ENCODE peak calls at places on chromosomes 3 and 15, in four cellular contexts. I is cardiac fibroblast, H is choroid plexus epithelial cell, U is fibroblast of mammary gland. L is an unnamed sample.

GRCh38 chr3:159583662-159584061 is 405.0 kb upstream of the IL12A start:
- DNase-seq in H (peak), U (peak), I (no peak), L (peak)

GRCh38 chr3:139312959-139313358 is 30.9 kb upstream of the MRPS22 start:
- DNase-seq in H (peak), U (peak), I (no peak), L (peak)

GRCh38 chr3:14278799-14279705 is 100.4 kb downstream of the LSM3 start:
- DNase-seq in U (no peak), H (no peak), I (peak), L (no peak)

GRCh38 chr3:136979204-136979603 is 21.4 kb downstream of the IL20RB start:
- DNase-seq in I (no peak), H (no peak), U (no peak), L (no peak)

GRCh38 chr3:106169351-106169750 is 300.5 kb upstream of the CBLB start:
- DNase-seq in I (no peak), U (no peak), H (no peak), L (no peak)

GRCh38 chr15:79129235-79129634 is 38.7 kb upstream of the RASGRF1 start:
- DNase-seq in H (no peak), I (no peak), U (no peak), L (no peak)

GRCh38 chr15:62797171-62797570 is 245.4 kb upstream of the TPM1 start:
- DNase-seq in H (no peak), I (no peak), U (no peak), L (no peak)

GRCh38 chr3:14403636-14404395 is 1.4 kb downstream of the SLC6A6 start:
- DNase-seq in U (no peak), I (peak), H (no peak), L (no peak)

GRCh38 chr3:111947179-111947727 is 31.6 kb upstream of the ABHD10 start:
- DNase-seq in U (peak), H (peak), I (peak), L (peak)

GRCh38 chr15:53830707-53831386 is 71.4 kb upstream of the WDR72 start:
- DNase-seq in I (no peak), U (no peak), H (no peak), L (no peak)

GRCh38 chr3:42101048-42101447 is 9.9 kb downstream of the TRAK1 start:
- DNase-seq in I (peak), H (peak), U (peak), L (peak)

GRCh38 chr3:26763723-26764122 is 141.2 kb downstream of the LRRC3B start:
- DNase-seq in H (no peak), U (no peak), I (no peak), L (no peak)

GRCh38 chr3:62169871-62170660 is 203.3 kb downstream of the FEZF2 start:
- DNase-seq in U (peak), H (peak), I (peak), L (peak)

GRCh38 chr3:123884258-123884831 is at the start of gene MYLK:
- DNase-seq in I (peak), H (peak), U (peak), L (peak)

GRCh38 chr3:33218072-33218445 is 551 bp downstream of the SUSD5 start:
- DNase-seq in I (peak), H (no peak), U (no peak), L (no peak)

GRCh38 chr3:65625310-65625709 is 413.4 kb downstream of the MAGI1 start:
- DNase-seq in H (peak), I (no peak), U (no peak), L (no peak)

GRCh38 chr15:94234300-94234699 is 2.9 kb downstream of the MCTP2 start:
- DNase-seq in U (no peak), H (peak), I (peak), L (no peak)

GRCh38 chr3:196120291-196120951 is 38.5 kb upstream of the TFRC start:
- DNase-seq in I (peak), U (no peak), H (peak), L (no peak)

GRCh38 chr3:126959921-126960603 is 22.9 kb upstream of the PLXNA1 start:
- DNase-seq in H (peak), I (peak), U (peak), L (peak)

GRCh38 chr15:38150794-38151193 is 101.8 kb upstream of the SPRED1 start:
- DNase-seq in I (no peak), H (no peak), U (no peak), L (no peak)

GRCh38 chr3:5523125-5523524 is 335.6 kb downstream of the EDEM1 start:
- DNase-seq in H (no peak), U (no peak), I (no peak), L (no peak)

GRCh38 chr3:69865920-69866679 is 126.8 kb downstream of the MITF start:
- DNase-seq in I (no peak), U (no peak), H (peak), L (no peak)

GRCh38 chr3:196181127-196181546 is 30.1 kb downstream of the ZDHHC19 start:
- DNase-seq in I (no peak), U (no peak), H (no peak), L (no peak)

GRCh38 chr3:196321162-196321561 is 3.1 kb upstream of the DYNLT2B start:
- DNase-seq in U (no peak), I (no peak), H (no peak), L (no peak)

GRCh38 chr15:59380902-59381610 is 8.4 kb upstream of the MYO1E start:
- DNase-seq in U (no peak), I (no peak), H (no peak), L (peak)

GRCh38 chr3:94028093-94028837 is at the start of gene STX19:
- DNase-seq in H (no peak), I (no peak), U (no peak), L (no peak)

GRCh38 chr3:123168605-123169004 is 33.1 kb upstream of the SEC22A start:
- DNase-seq in U (no peak), I (no peak), H (no peak), L (no peak)

GRCh38 chr15:101179341-101180153 is 72.3 kb downstream of the CHSY1 start:
- DNase-seq in U (peak), H (peak), I (peak), L (peak)

GRCh38 chr3:127050733-127051132 is 67.8 kb downstream of the PLXNA1 start:
- DNase-seq in U (no peak), I (no peak), H (no peak), L (no peak)

GRCh38 chr3:120741320-120741719 is 996 bp downstream of the RABL3 start:
- DNase-seq in U (no peak), I (no peak), H (no peak), L (no peak)

GRCh38 chr15:56371495-56372147 is 6.4 kb downstream of the TEX9 start:
- DNase-seq in U (no peak), I (no peak), H (no peak), L (no peak)

GRCh38 chr3:133527306-133527705 is 46.2 kb upstream of the CDV3 start:
- DNase-seq in I (no peak), U (peak), H (peak), L (peak)

GRCh38 chr3:127371338-127371737 is 83.5 kb upstream of the PRR20G start:
- DNase-seq in H (no peak), I (no peak), U (no peak), L (no peak)

GRCh38 chr3:187736418-187736871 is 8.8 kb downstream of the BCL6 start:
- DNase-seq in I (peak), H (peak), U (peak), L (peak)

GRCh38 chr3:148600902-148601765 is 96.6 kb upstream of the AGTR1 start:
- DNase-seq in H (no peak), I (no peak), U (no peak), L (no peak)

DNA sequence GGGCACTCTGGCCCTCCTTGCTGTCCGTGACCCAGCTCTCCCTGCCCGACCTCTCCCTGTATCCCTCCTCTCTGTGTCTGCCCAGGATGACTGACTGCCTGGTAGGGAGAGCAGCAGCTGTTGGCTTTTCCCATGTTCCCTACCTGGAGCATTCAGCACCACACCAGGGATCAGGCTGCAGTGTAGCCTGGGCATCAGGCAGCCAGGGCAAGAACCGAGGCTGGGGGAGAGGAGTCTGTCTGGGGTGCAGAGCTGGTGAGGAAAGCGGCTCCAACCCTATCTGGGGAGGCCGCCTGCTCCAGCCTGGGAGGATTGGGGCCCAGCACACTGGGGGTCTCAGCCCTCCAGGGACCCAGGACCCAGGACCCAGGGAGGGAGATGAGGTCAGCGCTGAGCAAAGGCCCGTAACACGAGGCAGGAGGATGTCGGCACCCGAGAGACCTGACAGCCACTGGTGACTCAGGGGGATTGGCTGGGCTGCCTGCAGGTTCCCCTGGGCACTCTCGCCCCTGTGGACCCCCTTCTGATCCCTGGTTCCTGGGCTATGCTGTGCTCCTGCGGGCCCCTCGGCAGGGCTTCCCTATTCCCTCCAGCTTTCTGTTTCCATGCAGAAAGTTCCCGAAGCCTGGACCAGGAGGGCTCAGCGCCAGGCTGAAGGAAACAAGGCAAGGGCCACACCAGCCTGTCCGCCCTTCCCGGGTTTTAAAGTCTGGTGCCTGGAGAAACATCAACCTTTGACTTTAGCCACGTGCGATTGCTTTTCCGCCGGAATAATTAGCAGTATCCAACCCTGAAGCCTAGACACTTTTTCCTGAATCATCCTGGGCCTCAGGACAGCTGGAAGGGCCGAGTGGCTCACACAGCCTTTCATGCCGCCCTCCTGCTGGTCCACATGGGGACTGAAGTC is 128.2 kb upstream of the MEF2A start:
- DNase-seq in H (no peak), I (no peak), U (no peak), L (no peak)
- H3K4me3 ChIP-seq in H (no peak), I (no peak), U (no peak), L (no peak)

GRCh38 chr15:85591622-85592021 is 203.1 kb downstream of the KLHL25 start:
- DNase-seq in H (no peak), U (no peak), I (no peak), L (no peak)

GRCh38 chr15:85593809-85594441 is 200.8 kb downstream of the KLHL25 start:
- DNase-seq in U (no peak), I (no peak), H (no peak), L (no peak)

GRCh38 chr15:85588657-85589056 is 206.1 kb downstream of the KLHL25 start:
- DNase-seq in I (peak), H (peak), U (peak), L (peak)

GRCh38 chr15:85589873-85590272 is 204.9 kb downstream of the KLHL25 start:
- DNase-seq in H (peak), I (peak), U (peak), L (peak)

GRCh38 chr15:85592148-85592547 is 202.6 kb downstream of the KLHL25 start:
- DNase-seq in H (peak), I (peak), U (peak), L (peak)
- TF ChIP-seq CTCF in H (peak), I (peak), U (peak), L (peak)

GRCh38 chr3:129629011-129629410 is 22.5 kb upstream of the PLXND1 start:
- DNase-seq in U (no peak), H (no peak), I (no peak), L (no peak)

GRCh38 chr3:129626744-129627349 is 20.4 kb upstream of the PLXND1 start:
- DNase-seq in H (peak), I (peak), U (peak), L (peak)

GRCh38 chr3:129625071-129625874 is 18.8 kb upstream of the PLXND1 start:
- DNase-seq in U (no peak), H (no peak), I (no peak), L (no peak)

GRCh38 chr3:129627350-129628168 is 21.1 kb upstream of the PLXND1 start:
- DNase-seq in U (peak), H (peak), I (peak), L (peak)

DNA sequence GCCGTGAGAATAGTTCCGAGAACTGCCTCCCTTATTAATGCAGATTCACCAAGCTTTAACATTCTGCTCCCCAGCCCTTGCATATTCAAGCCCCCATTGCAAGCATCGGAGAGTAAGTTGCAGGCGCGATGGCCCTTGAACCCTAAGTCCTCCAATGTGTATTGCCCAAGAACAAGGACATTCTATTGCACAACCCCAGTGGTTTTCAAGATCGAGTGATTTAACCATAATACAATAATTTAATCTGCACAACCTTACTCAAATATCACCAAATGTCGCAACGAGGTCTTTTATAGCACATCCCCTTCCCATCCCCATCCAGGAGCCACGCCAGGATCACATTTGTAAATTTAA is 21.7 kb upstream of the PLXND1 start:
- DNase-seq in I (no peak), H (no peak), U (peak), L (peak)
- H3K4me3 ChIP-seq in I (no peak), H (peak), U (peak), L (peak)

GRCh38 chr3:16033889-16034687 is 140.4 kb upstream of the GALNT15 start:
- DNase-seq in H (peak), U (peak), I (no peak), L (peak)

GRCh38 chr3:16028604-16029003 is 145.9 kb upstream of the GALNT15 start:
- DNase-seq in H (peak), I (no peak), U (peak), L (peak)

GRCh38 chr3:16026753-16027152 is 147.7 kb upstream of the GALNT15 start:
- DNase-seq in H (peak), U (peak), I (peak), L (no peak)

GRCh38 chr3:16030342-16030741 is 144.1 kb upstream of the GALNT15 start:
- DNase-seq in H (no peak), I (no peak), U (no peak), L (no peak)

DNA sequence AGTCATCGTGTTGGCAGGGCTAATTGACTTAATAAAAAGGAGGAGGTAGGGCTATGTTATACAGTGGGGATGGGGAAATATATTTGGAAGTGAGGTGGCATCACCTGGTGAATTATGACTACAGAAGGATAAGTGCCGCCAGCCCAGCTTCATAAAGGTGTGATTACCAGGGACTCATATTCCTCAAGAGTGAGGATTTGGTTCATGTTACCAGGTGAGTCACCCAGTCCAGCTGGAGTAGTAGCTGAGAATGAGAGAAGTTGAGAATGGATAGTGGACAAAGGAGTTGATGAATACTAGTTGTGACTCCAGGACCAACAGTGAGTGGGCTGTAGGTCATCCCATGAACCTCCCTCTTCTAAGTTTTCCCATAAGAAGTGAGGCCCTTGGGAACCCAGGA is 143.0 kb upstream of the GALNT15 start:
- DNase-seq in H (no peak), I (no peak), U (no peak), L (no peak)
- TF ChIP-seq CTCF in H (no peak), I (no peak), U (no peak), L (no peak)

GRCh38 chr15:70083423-70083822 is 14.3 kb downstream of the TLE3 start:
- DNase-seq in U (no peak), H (no peak), I (no peak), L (no peak)

GRCh38 chr15:70078578-70079417 is 18.9 kb downstream of the TLE3 start:
- DNase-seq in H (no peak), U (no peak), I (no peak), L (no peak)

GRCh38 chr15:70079831-70080230 is 17.9 kb downstream of the TLE3 start:
- DNase-seq in H (no peak), I (no peak), U (no peak), L (no peak)

GRCh38 chr15:70083946-70084345 is 13.8 kb downstream of the TLE3 start:
- DNase-seq in I (no peak), H (no peak), U (no peak), L (no peak)

GRCh38 chr15:70081612-70082011 is 16.1 kb downstream of the TLE3 start:
- DNase-seq in I (no peak), U (no peak), H (no peak), L (no peak)
- H3K4me3 ChIP-seq in I (no peak), U (no peak), H (no peak), L (no peak)

GRCh38 chr15:41660235-41661077 is at the start of gene MGA:
- DNase-seq in U (peak), I (peak), H (peak), L (peak)
- TF ChIP-seq CTCF in U (no peak), I (no peak), H (no peak), L (peak)